ENCODE peak calls at places on chromosomes 12 and 14, in ten cellular contexts. W is NCI-H1092, Y is HuH-7, V is germinal center, E is pons, O is AG04450, H is GM12878, M is RCC 7860, I is astrocyte of the spinal cord, J is GM12865. D is an unnamed sample.

GRCh38 chr12:50072198-50072907 is 12.8 kb upstream of the SMARCD1 start:
- DNase-seq in W (no peak), Y (no peak), V (no peak), E (no peak), O (no peak), H (no peak), M (no peak), I (no peak), J (no peak), D (no peak)

GRCh38 chr14:76765461-76765931 is 4.2 kb downstream of the VASH1 start:
- DNase-seq in W (no peak), Y (no peak), V (no peak), E (no peak), O (no peak), H (no peak), M (no peak), I (no peak), J (no peak), D (no peak)

GRCh38 chr12:76713130-76713529 is 50.8 kb upstream of the ZDHHC17 start:
- DNase-seq in W (no peak), Y (no peak), V (no peak), E (no peak), O (no peak), H (no peak), M (no peak), I (no peak), J (no peak), D (no peak)

GRCh38 chr12:108338915-108339657 is at the start of gene CMKLR1:
- DNase-seq in W (no peak), Y (no peak), V (no peak), E (peak), O (no peak), H (no peak), M (no peak), I (no peak), J (no peak), D (no peak)

GRCh38 chr14:54792288-54792687 is 110.3 kb downstream of the GCH1 start:
- DNase-seq in W (no peak), Y (no peak), V (no peak), E (no peak), O (no peak), H (no peak), M (no peak), I (no peak), J (no peak), D (no peak)

GRCh38 chr12:122747224-122748175 is 5.1 kb upstream of the DENR start:
- DNase-seq in W (no peak), Y (no peak), V (no peak), E (no peak), O (no peak), H (no peak), M (no peak), I (no peak), J (no peak), D (no peak)

GRCh38 chr12:14563051-14563450 is 4.6 kb downstream of the PLBD1 start:
- DNase-seq in W (no peak), Y (no peak), V (no peak), E (no peak), O (no peak), H (no peak), M (no peak), I (no peak), J (no peak), D (no peak)

GRCh38 chr12:96347130-96347699 is 53.0 kb downstream of the CDK17 start:
- DNase-seq in W (no peak), Y (no peak), V (no peak), E (no peak), O (no peak), H (no peak), M (no peak), I (no peak), J (no peak), D (no peak)

GRCh38 chr14:95370076-95370475 is 50.4 kb upstream of the CLMN start:
- DNase-seq in W (no peak), Y (no peak), V (no peak), E (no peak), O (no peak), H (no peak), M (no peak), I (no peak), J (no peak), D (no peak)

GRCh38 chr12:6430124-6430989 is 14.4 kb upstream of the CD27 start:
- DNase-seq in W (no peak), Y (no peak), V (no peak), E (peak), O (peak), H (no peak), M (peak), I (peak), J (peak), D (peak)

GRCh38 chr12:58919271-58920101 is 818 bp downstream of the LRIG3 start:
- DNase-seq in W (no peak), Y (no peak), V (peak), E (no peak), O (no peak), H (no peak), M (peak), I (peak), J (peak), D (no peak)

GRCh38 chr12:96397756-96398421 is 2.4 kb downstream of the CDK17 start:
- DNase-seq in W (no peak), Y (no peak), V (no peak), E (peak), O (no peak), H (no peak), M (no peak), I (peak), J (no peak), D (no peak)

D was measured in HFF-Myc.